ENCODE peak calls at places on chromosomes 13 and 19, in six cellular contexts. Z is EH, F is heart right ventricle, I is aorta, N is astrocyte, P is nephron progenitor cell. Q is an unnamed sample.

GRCh38 chr13:75432045-75432444 is 49.9 kb downstream of the TBC1D4 start:
- DNase-seq in Z (peak), F (no peak), I (no peak), N (no peak), P (no peak), Q (no peak)

GRCh38 chr13:110669036-110669435 is 36.9 kb downstream of the CARS2 start:
- DNase-seq in Z (no peak), F (no peak), I (no peak), N (no peak), P (no peak), Q (no peak)

GRCh38 chr19:14916848-14917247 is 24.4 kb upstream of the OR7C2 start:
- DNase-seq in Z (no peak), F (no peak), I (no peak), N (no peak), P (no peak), Q (no peak)

GRCh38 chr19:23002690-23003422 is at the start of gene ZNF728:
- DNase-seq in Z (no peak), F (peak), I (peak), N (no peak), P (no peak), Q (no peak)

GRCh38 chr13:77207943-77208342 is 119.0 kb downstream of the MYCBP2 start:
- DNase-seq in Z (peak), F (no peak), I (no peak), N (peak), P (no peak), Q (no peak)

GRCh38 chr13:23921451-23921888 is 24.2 kb upstream of the C1QTNF9B start:
- DNase-seq in Z (peak), F (no peak), I (no peak), N (peak), P (no peak), Q (no peak)

GRCh38 chr19:39941615-39942507 is 7.4 kb upstream of the FCGBP start:
- DNase-seq in Z (peak), F (no peak), I (no peak), N (peak), P (no peak), Q (peak)

GRCh38 chr13:49935171-49936084 is 712 bp downstream of the SPRYD7 start:
- DNase-seq in Z (peak), F (no peak), I (peak), N (peak), P (peak), Q (peak)

GRCh38 chr13:74026753-74027152 is 107.5 kb downstream of the KLF12 start:
- DNase-seq in Z (peak), F (no peak), I (no peak), N (peak), P (peak), Q (peak)

GRCh38 chr19:12137541-12137940 is 2.6 kb downstream of the ZNF20 start:
- DNase-seq in Z (no peak), F (no peak), I (no peak), N (no peak), P (no peak), Q (peak)

GRCh38 chr19:35848486-35848885 is 3.8 kb downstream of the NPHS1 start:
- DNase-seq in Z (no peak), F (no peak), I (no peak), N (no peak), P (no peak), Q (no peak)

GRCh38 chr19:17473041-17473440 is 2.7 kb downstream of the SLC27A1 start:
- DNase-seq in Z (peak), F (no peak), I (no peak), N (peak), P (no peak), Q (no peak)

GRCh38 chr13:111476197-111476596 is 155.8 kb downstream of the TEX29 start:
- DNase-seq in Z (no peak), F (no peak), I (no peak), N (no peak), P (no peak), Q (no peak)

GRCh38 chr13:88617176-88617575 is 946.0 kb downstream of the SLITRK5 start:
- DNase-seq in Z (no peak), F (no peak), I (no peak), N (no peak), P (no peak), Q (no peak)

GRCh38 chr19:2962018-2962670 is 15.2 kb upstream of the TLE6 start:
- DNase-seq in Z (peak), F (no peak), I (no peak), N (peak), P (peak), Q (peak)

GRCh38 chr13:23980160-23980551 is 82.9 kb upstream of the C1QTNF9B start:
- DNase-seq in Z (peak), F (peak), I (peak), N (peak), P (peak), Q (peak)

GRCh38 chr19:18860302-18860700 is 28.5 kb downstream of the UPF1 start:
- DNase-seq in Z (no peak), F (no peak), I (no peak), N (no peak), P (no peak), Q (no peak)

GRCh38 chr13:38520041-38520440 is 166.8 kb upstream of the FREM2 start:
- DNase-seq in Z (no peak), F (no peak), I (no peak), N (no peak), P (no peak), Q (no peak)

GRCh38 chr19:14267224-14267741 is 61.3 kb upstream of the ADGRL1 start:
- DNase-seq in Z (no peak), F (no peak), I (no peak), N (no peak), P (no peak), Q (no peak)

GRCh38 chr19:49684251-49684982 is 5.0 kb upstream of the ADM5 start:
- DNase-seq in Z (peak), F (no peak), I (no peak), N (no peak), P (no peak), Q (peak)

GRCh38 chr19:38047641-38048040 is 140.6 kb downstream of the SIPA1L3 start:
- DNase-seq in Z (no peak), F (no peak), I (no peak), N (no peak), P (no peak), Q (no peak)

GRCh38 chr13:74056829-74057564 is 77.2 kb downstream of the KLF12 start:
- DNase-seq in Z (no peak), F (peak), I (no peak), N (no peak), P (no peak), Q (no peak)

GRCh38 chr19:44430956-44431355 is 17.3 kb downstream of the ZNF229 start:
- DNase-seq in Z (peak), F (no peak), I (no peak), N (no peak), P (no peak), Q (no peak)

GRCh38 chr13:63184693-63185092 is 1769.0 kb upstream of the PCDH20 start:
- DNase-seq in Z (peak), F (no peak), I (no peak), N (peak), P (no peak), Q (no peak)

GRCh38 chr13:47230155-47230554 is 333.3 kb upstream of the HTR2A start:
- DNase-seq in Z (no peak), F (no peak), I (no peak), N (no peak), P (no peak), Q (no peak)

GRCh38 chr19:18156841-18157464 is 4.0 kb downstream of the PIK3R2 start:
- DNase-seq in Z (peak), F (peak), I (peak), N (peak), P (no peak), Q (no peak)

GRCh38 chr19:6278740-6279619 is 795 bp downstream of the MLLT1 start:
- DNase-seq in Z (no peak), F (no peak), I (no peak), N (no peak), P (no peak), Q (no peak)

GRCh38 chr13:98576215-98576945 is 527 bp downstream of the STK24 start:
- DNase-seq in Z (peak), F (peak), I (peak), N (no peak), P (peak), Q (peak)

GRCh38 chr13:101150998-101151397 is 265.3 kb downstream of the NALCN start:
- DNase-seq in Z (no peak), F (no peak), I (no peak), N (peak), P (no peak), Q (peak)

GRCh38 chr13:76992548-76993001 is 694 bp downstream of the CLN5 start:
- DNase-seq in Z (peak), F (no peak), I (no peak), N (peak), P (peak), Q (no peak)

GRCh38 chr13:21837841-21838551 is 167.1 kb downstream of the FGF9 start:
- DNase-seq in Z (peak), F (no peak), I (no peak), N (no peak), P (no peak), Q (no peak)

GRCh38 chr19:51688665-51689571 is 4.2 kb upstream of the SPACA6 start:
- DNase-seq in Z (peak), F (peak), I (peak), N (peak), P (peak), Q (no peak)

GRCh38 chr19:50669319-50670101 is 20.3 kb downstream of the C19orf81 start:
- DNase-seq in Z (peak), F (no peak), I (no peak), N (no peak), P (peak), Q (peak)

GRCh38 chr13:42680748-42681147 is 100.6 kb upstream of the FAM216B start:
- DNase-seq in Z (no peak), F (no peak), I (no peak), N (no peak), P (no peak), Q (no peak)

GRCh38 chr13:106599875-106600797 is 32.2 kb upstream of the ARGLU1 start:
- DNase-seq in Z (peak), F (no peak), I (no peak), N (peak), P (no peak), Q (no peak)

GRCh38 chr13:49444517-49445395 is 682 bp downstream of the SETDB2 start:
- DNase-seq in Z (peak), F (no peak), I (no peak), N (peak), P (no peak), Q (peak)

GRCh38 chr19:3783660-3784584 is 2.3 kb downstream of the MATK start:
- DNase-seq in Z (no peak), F (no peak), I (no peak), N (no peak), P (no peak), Q (no peak)

GRCh38 chr13:34294483-34295129 is 476.7 kb downstream of the RFC3 start:
- DNase-seq in Z (peak), F (peak), I (no peak), N (peak), P (no peak), Q (no peak)

Q was measured in germinal center.